ENCODE peak calls at places on chromosomes 12 and 14, in eight cellular contexts. O is colonic mucosa, H is prostate gland, R is K562, I is endothelial cell of umbilical vein, X is heart left ventricle, C is ovary, K is lung. M is an unnamed sample.

GRCh38 chr14:64654072-64654899 is 49.9 kb upstream of the PLEKHG3 start:
- DNase-seq in O (no peak), H (no peak), R (no peak), I (peak; percentile 85), X (no peak), C (no peak), K (no peak), M (no peak)

GRCh38 chr12:47860279-47860841 is 40.7 kb upstream of the HDAC7 start:
- DNase-seq in O (no peak), H (no peak), R (no peak), I (no peak), X (no peak), C (no peak), K (no peak), M (no peak)

GRCh38 chr14:49909016-49909415 is 16.1 kb downstream of the ARF6 start:
- DNase-seq in O (no peak), H (no peak), R (no peak), I (no peak), X (no peak), C (no peak), K (no peak), M (no peak)

GRCh38 chr14:75200451-75200850 is 24.0 kb upstream of the TMED10 start:
- DNase-seq in O (peak; percentile 92), H (peak; percentile 84), R (no peak), I (no peak), X (no peak), C (no peak), K (peak; percentile 82), M (no peak)

GRCh38 chr14:80136358-80136757 is 74.9 kb downstream of the DIO2 start:
- DNase-seq in O (no peak), H (no peak), R (no peak), I (no peak), X (no peak), C (no peak), K (no peak), M (peak; percentile 65)

GRCh38 chr12:59472273-59472672 is 123.6 kb upstream of the SLC16A7 start:
- DNase-seq in O (no peak), H (no peak), R (no peak), I (no peak), X (no peak), C (no peak), K (no peak), M (no peak)

GRCh38 chr12:12266389-12266872 is 413 bp downstream of the LRP6 start:
- DNase-seq in O (peak; percentile 41), H (peak; percentile 26), R (no peak), I (no peak), X (no peak), C (no peak), K (no peak), M (no peak)

GRCh38 chr14:52694761-52695480 is 437 bp downstream of the ERO1A start:
- DNase-seq in O (peak; percentile 57), H (peak; percentile 44), R (peak; percentile 15), I (peak; percentile 65), X (peak; percentile 74), C (peak; percentile 31), K (peak; percentile 51), M (peak; percentile 42)

GRCh38 chr14:85319101-85319500 is 210.8 kb upstream of the FLRT2 start:
- DNase-seq in O (no peak), H (no peak), R (no peak), I (no peak), X (no peak), C (no peak), K (no peak), M (no peak)

GRCh38 chr12:51128905-51129304 is 44.0 kb downstream of the TFCP2 start:
- DNase-seq in O (no peak), H (no peak), R (no peak), I (no peak), X (no peak), C (no peak), K (no peak), M (no peak)

GRCh38 chr14:64706552-64707193 is 2.4 kb downstream of the PLEKHG3 start:
- DNase-seq in O (no peak), H (no peak), R (no peak), I (no peak), X (peak; percentile 75), C (peak; percentile 44), K (no peak), M (no peak)

GRCh38 chr12:121766290-121767039 is 27.0 kb downstream of the RHOF start:
- DNase-seq in O (no peak), H (no peak), R (peak; percentile 72), I (no peak), X (no peak), C (no peak), K (no peak), M (no peak)

GRCh38 chr12:70837026-70837425 is 83.5 kb downstream of the PTPRR start:
- DNase-seq in O (no peak), H (no peak), R (no peak), I (no peak), X (no peak), C (no peak), K (no peak), M (no peak)

GRCh38 chr14:36091096-36091495 is 85.4 kb downstream of the PTCSC3 start:
- DNase-seq in O (no peak), H (no peak), R (no peak), I (no peak), X (no peak), C (no peak), K (peak; percentile 55), M (peak; percentile 70)

GRCh38 chr14:38226366-38226765 is 18.7 kb downstream of the SSTR1 start:
- DNase-seq in O (no peak), H (no peak), R (no peak), I (no peak), X (no peak), C (no peak), K (no peak), M (no peak)

GRCh38 chr12:76611533-76611932 is 52.0 kb upstream of the OSBPL8 start:
- DNase-seq in O (no peak), H (no peak), R (no peak), I (no peak), X (no peak), C (no peak), K (no peak), M (no peak)

GRCh38 chr12:25958254-25959068 is at the start of gene RASSF8:
- DNase-seq in O (peak; percentile 49), H (peak; percentile 68), R (peak; percentile 78), I (peak; percentile 74), X (peak; percentile 86), C (peak; percentile 77), K (peak; percentile 62), M (peak; percentile 69)

DNA sequence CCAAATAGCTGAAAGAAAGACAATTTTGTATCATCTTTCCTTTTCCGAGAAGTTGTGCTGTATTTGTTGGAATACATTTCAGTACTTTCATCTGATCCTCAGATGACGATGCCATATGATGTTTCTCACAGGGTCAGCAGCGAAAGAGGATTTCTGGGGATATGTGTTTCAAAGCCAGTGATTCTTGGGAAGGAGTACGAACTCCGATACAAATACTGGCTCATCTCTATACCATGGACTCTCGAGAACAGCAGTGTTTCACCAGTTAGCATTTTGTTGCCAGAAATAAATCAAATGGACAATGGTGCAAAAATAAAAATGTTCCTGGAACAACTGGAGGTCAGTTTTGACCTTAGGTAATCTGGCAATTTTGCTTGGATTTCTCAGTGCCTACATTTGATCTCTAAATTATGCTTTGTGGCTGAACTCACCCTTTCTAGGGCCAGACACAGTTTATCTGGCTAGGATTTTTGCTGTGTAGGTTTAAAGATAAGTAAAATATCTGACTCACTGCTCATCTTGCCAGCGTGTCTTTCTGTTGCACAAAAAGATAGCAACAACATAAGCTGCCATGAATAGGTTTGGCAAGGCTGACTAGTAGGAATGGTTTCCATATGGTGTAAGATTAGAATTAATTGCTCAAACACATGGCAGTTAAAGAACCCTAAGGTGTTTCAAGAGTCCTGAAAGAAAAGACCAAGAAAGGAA is 11.0 kb upstream of the MGP start:
- DNase-seq in O (no peak), H (no peak), R (no peak), I (no peak), X (no peak), C (no peak), K (no peak), M (no peak)
- H3K27ac ChIP-seq in O (no peak overlapping the region), H (peak overlapping the region; percentile 27), R (no peak overlapping the region), I (no peak overlapping the region), X (peak overlapping the region; percentile 31), C (peak overlapping the region; percentile 38), K (no peak overlapping the region), M (no peak overlapping the region)

GRCh38 chr12:123305160-123305559 is 33.5 kb upstream of the CDK2AP1 start:
- DNase-seq in O (no peak), H (no peak), R (no peak), I (no peak), X (no peak), C (no peak), K (no peak), M (no peak)

GRCh38 chr12:123306200-123306599 is 34.5 kb upstream of the CDK2AP1 start:
- DNase-seq in O (no peak), H (no peak), R (no peak), I (no peak), X (no peak), C (no peak), K (no peak), M (no peak)
- H3K36me3 ChIP-seq in O (peaks cover 29% of the 10 kb centered on the region), H (no peaks in the 10 kb centered on the region), R (peaks cover 93% of the 10 kb centered on the region), I (peaks cover 14% of the 10 kb centered on the region), X (peaks cover 28% of the 10 kb centered on the region), C (no peaks in the 10 kb centered on the region), K (peaks cover 49% of the 10 kb centered on the region), M (peaks cover 7% of the 10 kb centered on the region)

GRCh38 chr12:573226-573625 is 90.0 kb downstream of the NINJ2 start:
- DNase-seq in O (no peak), H (no peak), R (no peak), I (no peak), X (no peak), C (no peak), K (no peak), M (no peak)

GRCh38 chr12:572532-572899 is 90.7 kb downstream of the NINJ2 start:
- DNase-seq in O (no peak), H (no peak), R (no peak), I (peak; percentile 10), X (no peak), C (no peak), K (no peak), M (no peak)

GRCh38 chr12:570237-570925 is 92.9 kb downstream of the NINJ2 start:
- DNase-seq in O (peak; percentile 84), H (peak; percentile 44), R (peak; percentile 72), I (peak; percentile 72), X (peak; percentile 91), C (peak; percentile 84), K (peak; percentile 77), M (peak; percentile 69)

GRCh38 chr12:570949-571794 is 92.1 kb downstream of the NINJ2 start:
- DNase-seq in O (peak; percentile 86), H (peak; percentile 81), R (peak; percentile 42), I (peak; percentile 70), X (peak; percentile 79), C (peak; percentile 83), K (peak; percentile 77), M (peak; percentile 60)

GRCh38 chr12:571795-572531 is 91.3 kb downstream of the NINJ2 start:
- DNase-seq in O (no peak), H (no peak), R (no peak), I (peak; percentile 6), X (peak; percentile 73), C (no peak), K (no peak), M (peak; percentile 48)
- H3K27ac ChIP-seq in O (peak overlapping the region; percentile 95), H (peak overlapping the region; percentile 90), R (peak overlapping the region; percentile 48), I (peak overlapping the region; percentile 77), X (peak overlapping the region; percentile 91), C (peak overlapping the region; percentile 78), K (peak overlapping the region; percentile 61), M (no peak overlapping the region)

DNA sequence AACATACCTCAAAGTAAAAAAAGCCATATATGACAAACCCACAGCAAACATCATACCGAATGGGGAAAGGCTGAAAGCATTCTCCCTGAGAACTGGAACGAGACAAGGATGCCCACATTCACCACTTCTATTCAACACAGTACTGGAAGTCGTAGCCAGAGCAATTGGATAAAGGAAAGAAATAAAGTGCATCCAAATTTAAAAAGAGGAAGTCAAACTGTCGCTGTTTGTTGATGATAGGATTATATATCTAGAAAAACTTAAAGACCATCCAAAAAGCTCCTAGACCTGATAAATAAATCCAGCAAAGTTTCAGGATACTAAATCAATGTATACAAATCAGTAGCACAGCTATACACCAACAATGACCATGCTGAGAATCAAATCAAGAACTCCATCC is 5.2 kb downstream of the NDUFA12 start:
- DNase-seq in O (no peak), H (no peak), R (no peak), I (no peak), X (no peak), C (no peak), K (no peak), M (no peak)
- H3K36me3 ChIP-seq in O (no peaks in the 10 kb centered on the region), H (no peaks in the 10 kb centered on the region), R (peaks cover 40% of the 10 kb centered on the region), I (no peaks in the 10 kb centered on the region), X (peaks cover 10% of the 10 kb centered on the region), C (no peaks in the 10 kb centered on the region), K (no peaks in the 10 kb centered on the region), M (no peaks in the 10 kb centered on the region)